ENCODE peak calls at places on chromosomes 12 and 14, in four cellular contexts. One of them, this sample, is unnamed.

GRCh38 chr12:43676183-43676813 is 82.3 kb downstream of the PUS7L start:
- DNase-seq in HepG2: peak
- DNase-seq in K562: peak
- DNase-seq in H1: no peak
- DNase-seq in this sample: peak

GRCh38 chr14:92982941-92983340 is 60.0 kb downstream of the CHGA start:
- DNase-seq in K562: no peak
- DNase-seq in HepG2: peak
- DNase-seq in H1: no peak
- DNase-seq in this sample: no peak

GRCh38 chr12:70185301-70185700 is 57.9 kb upstream of the CNOT2 start:
- DNase-seq in K562: no peak
- DNase-seq in H1: no peak
- DNase-seq in HepG2: no peak
- DNase-seq in this sample: no peak

GRCh38 chr12:64675795-64676194 is 65.5 kb downstream of the RASSF3 start:
- DNase-seq in HepG2: no peak
- DNase-seq in H1: no peak
- DNase-seq in K562: no peak
- DNase-seq in this sample: peak

GRCh38 chr12:92208613-92209121 is 63.0 kb upstream of the BTG1 start:
- DNase-seq in H1: no peak
- DNase-seq in HepG2: no peak
- DNase-seq in K562: no peak
- DNase-seq in this sample: peak

GRCh38 chr12:40622246-40622838 is 69.9 kb upstream of the CNTN1 start:
- DNase-seq in K562: peak
- DNase-seq in H1: peak
- DNase-seq in HepG2: peak
- DNase-seq in this sample: peak

GRCh38 chr14:79056879-79057278 is 886.7 kb downstream of the NRXN3 start:
- DNase-seq in HepG2: no peak
- DNase-seq in H1: no peak
- DNase-seq in K562: no peak
- DNase-seq in this sample: no peak

GRCh38 chr12:127146991-127147718 is 1119.8 kb upstream of the TMEM132C start:
- DNase-seq in K562: no peak
- DNase-seq in H1: no peak
- DNase-seq in HepG2: no peak
- DNase-seq in this sample: no peak

GRCh38 chr14:21023174-21023573 is 1.7 kb downstream of the NDRG2 start:
- DNase-seq in HepG2: no peak
- DNase-seq in H1: no peak
- DNase-seq in K562: no peak
- DNase-seq in this sample: no peak

GRCh38 chr14:99793213-99794155 is at the start of gene EML1:
- DNase-seq in K562: peak
- DNase-seq in H1: peak
- DNase-seq in HepG2: peak
- DNase-seq in this sample: peak

GRCh38 chr14:22320353-22320733 is 268.7 kb downstream of the DAD1 start:
- DNase-seq in HepG2: no peak
- DNase-seq in K562: no peak
- DNase-seq in H1: no peak
- DNase-seq in this sample: no peak

GRCh38 chr12:31007153-31007495 is 66.5 kb upstream of the DDX11 start:
- DNase-seq in H1: no peak
- DNase-seq in HepG2: no peak
- DNase-seq in K562: no peak
- DNase-seq in this sample: no peak
- H3K4me2 ChIP-seq in H1: no peak
- H3K4me2 ChIP-seq in HepG2: no peak
- H3K4me2 ChIP-seq in K562: no peak
- H3K4me2 ChIP-seq in this sample: no peak

GRCh38 chr14:38790916-38791315 is 312.1 kb downstream of the SEC23A start:
- DNase-seq in K562: no peak
- DNase-seq in HepG2: no peak
- DNase-seq in H1: no peak
- DNase-seq in this sample: no peak
- TF ChIP-seq MAX in K562: no peak
- TF ChIP-seq MAX in HepG2: no peak
- TF ChIP-seq MAX in H1: no peak
- TF ChIP-seq MAX in this sample: no peak

GRCh38 chr12:20101046-20101445 is 267.3 kb upstream of the PDE3A start:
- DNase-seq in K562: no peak
- DNase-seq in HepG2: no peak
- DNase-seq in H1: no peak
- DNase-seq in this sample: no peak
- TF ChIP-seq PHF8 in K562: no peak
- TF ChIP-seq PHF8 in HepG2: no peak
- TF ChIP-seq PHF8 in H1: no peak
- TF ChIP-seq PHF8 in this sample: no peak

GRCh38 chr12:29306682-29307081 is 74.3 kb downstream of the ERGIC2 start:
- DNase-seq in HepG2: no peak
- DNase-seq in K562: no peak
- DNase-seq in H1: no peak
- DNase-seq in this sample: no peak

GRCh38 chr12:29299613-29300012 is 81.4 kb downstream of the ERGIC2 start:
- DNase-seq in HepG2: no peak
- DNase-seq in H1: no peak
- DNase-seq in K562: no peak
- DNase-seq in this sample: no peak

GRCh38 chr12:29306267-29306666 is 74.7 kb downstream of the ERGIC2 start:
- DNase-seq in K562: no peak
- DNase-seq in HepG2: no peak
- DNase-seq in H1: no peak
- DNase-seq in this sample: no peak

GRCh38 chr12:29304388-29304787 is 76.6 kb downstream of the ERGIC2 start:
- DNase-seq in K562: no peak
- DNase-seq in HepG2: no peak
- DNase-seq in H1: no peak
- DNase-seq in this sample: no peak

GRCh38 chr12:29301114-29301513 is 79.9 kb downstream of the ERGIC2 start:
- DNase-seq in H1: no peak
- DNase-seq in K562: no peak
- DNase-seq in HepG2: no peak
- DNase-seq in this sample: no peak
- H3K4me2 ChIP-seq in H1: no peak
- H3K4me2 ChIP-seq in K562: no peak
- H3K4me2 ChIP-seq in HepG2: no peak
- H3K4me2 ChIP-seq in this sample: no peak

DNA sequence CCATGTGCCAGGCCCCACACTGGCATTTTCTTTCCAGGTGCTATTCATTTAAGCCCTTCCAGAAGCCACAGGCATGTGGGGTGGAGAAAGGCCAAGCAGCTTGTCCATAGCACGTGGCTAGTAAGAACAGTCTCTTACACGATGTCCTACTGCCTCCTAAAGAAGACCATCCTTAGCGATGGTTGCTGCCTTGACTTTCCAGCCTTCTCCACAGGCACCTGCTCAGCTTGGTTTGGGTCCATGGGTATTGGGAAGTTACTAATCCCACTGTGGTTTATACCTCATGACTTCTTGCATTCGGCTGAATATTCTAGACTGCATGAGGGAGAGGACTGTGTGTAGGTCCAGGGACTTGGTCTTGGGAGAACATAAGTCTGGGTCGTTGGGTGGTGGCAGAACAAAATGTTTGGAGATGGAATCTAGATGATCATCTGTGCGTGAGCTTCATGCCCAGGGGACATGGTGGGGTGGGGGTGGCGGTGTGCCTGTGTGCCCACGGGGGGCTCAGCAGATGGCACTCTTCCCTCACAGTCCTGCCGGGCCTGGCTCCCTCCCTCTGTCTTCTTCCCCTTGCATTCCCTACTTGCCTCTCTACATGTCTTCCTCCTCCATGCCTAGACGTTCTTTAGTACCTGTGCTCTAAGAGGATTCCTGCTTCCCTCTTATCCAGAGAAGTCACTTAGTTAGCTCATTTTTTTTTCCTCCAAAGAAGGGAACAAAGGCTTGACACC is 49.1 kb downstream of the NINJ2 start:
- DNase-seq in H1: no peak
- DNase-seq in HepG2: peak
- DNase-seq in K562: no peak
- DNase-seq in this sample: no peak
- TF ChIP-seq MAX in H1: no peak
- TF ChIP-seq MAX in HepG2: no peak
- TF ChIP-seq MAX in K562: no peak
- TF ChIP-seq MAX in this sample: no peak

DNA sequence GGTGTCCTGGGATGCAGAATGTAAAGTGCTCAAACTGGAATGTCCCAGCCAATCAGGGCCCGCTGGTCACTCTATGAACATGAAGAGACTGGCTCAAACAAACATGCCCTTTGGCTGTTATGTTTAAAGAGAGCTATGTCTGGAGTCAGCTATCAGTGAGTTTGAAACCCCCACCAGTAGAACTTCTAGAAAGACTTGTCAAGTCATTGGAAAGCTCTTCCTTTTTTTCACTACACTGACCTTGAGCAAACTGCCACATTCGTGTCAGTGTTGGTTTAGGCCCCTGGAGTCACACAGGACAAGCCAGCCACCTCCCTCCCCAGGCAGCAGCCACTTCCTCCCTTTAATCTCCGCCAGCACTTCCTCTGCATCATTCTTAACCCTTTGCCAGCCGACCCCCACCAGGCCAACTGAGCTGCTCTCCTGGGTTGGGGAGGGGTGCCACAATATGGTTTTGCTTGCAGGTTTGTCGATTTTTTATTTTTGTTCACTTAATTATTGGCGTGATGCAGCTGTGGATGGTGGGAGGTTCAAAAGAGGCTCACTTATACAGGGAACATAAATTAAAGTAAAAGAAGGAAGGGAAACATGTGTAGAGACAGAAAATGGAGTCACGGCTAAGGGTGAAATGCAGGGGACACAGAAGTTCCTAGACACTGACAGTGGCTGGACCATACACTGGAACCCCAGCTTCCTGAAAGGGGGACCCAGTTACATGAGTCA is 25.3 kb downstream of the CMKLR1 start:
- DNase-seq in HepG2: peak
- DNase-seq in K562: peak
- DNase-seq in H1: no peak
- DNase-seq in this sample: no peak
- TF ChIP-seq PHF8 in HepG2: peak
- TF ChIP-seq PHF8 in K562: no peak
- TF ChIP-seq PHF8 in H1: no peak
- TF ChIP-seq PHF8 in this sample: no peak

DNA sequence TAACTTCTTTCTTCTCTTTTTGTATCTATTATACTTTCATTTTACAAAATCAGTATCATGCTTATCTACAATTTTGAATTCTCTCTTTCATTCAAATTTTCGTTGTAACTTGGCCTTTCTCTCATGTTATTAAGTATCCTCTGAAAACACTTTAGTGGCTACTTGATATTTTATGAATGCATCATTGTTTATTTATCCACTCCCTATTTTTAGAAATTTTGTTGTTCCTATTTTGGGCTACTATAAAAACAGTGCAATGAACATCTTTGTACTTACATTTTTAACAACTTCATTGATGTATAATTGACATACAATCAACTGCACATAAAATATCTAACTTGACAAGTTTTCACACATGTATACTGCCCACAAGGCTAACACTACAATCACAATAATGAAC is 44.0 kb upstream of the AMIGO2 start:
- DNase-seq in K562: no peak
- DNase-seq in HepG2: no peak
- DNase-seq in H1: no peak
- DNase-seq in this sample: no peak
- H3K4me2 ChIP-seq in K562: no peak
- H3K4me2 ChIP-seq in HepG2: no peak
- H3K4me2 ChIP-seq in H1: no peak
- H3K4me2 ChIP-seq in this sample: peak

GRCh38 chr12:5433081-5433839 is 1.4 kb downstream of the NTF3 start:
- DNase-seq in HepG2: no peak
- DNase-seq in H1: no peak
- DNase-seq in K562: no peak
- DNase-seq in this sample: no peak

GRCh38 chr12:5435161-5435560 is 3.3 kb downstream of the NTF3 start:
- DNase-seq in K562: no peak
- DNase-seq in H1: no peak
- DNase-seq in HepG2: no peak
- DNase-seq in this sample: no peak

GRCh38 chr12:5432011-5432400 is at the start of gene NTF3:
- DNase-seq in K562: no peak
- DNase-seq in H1: no peak
- DNase-seq in HepG2: no peak
- DNase-seq in this sample: no peak

GRCh38 chr12:5434647-5434968 is 2.7 kb downstream of the NTF3 start:
- DNase-seq in K562: no peak
- DNase-seq in H1: no peak
- DNase-seq in HepG2: no peak
- DNase-seq in this sample: no peak

DNA sequence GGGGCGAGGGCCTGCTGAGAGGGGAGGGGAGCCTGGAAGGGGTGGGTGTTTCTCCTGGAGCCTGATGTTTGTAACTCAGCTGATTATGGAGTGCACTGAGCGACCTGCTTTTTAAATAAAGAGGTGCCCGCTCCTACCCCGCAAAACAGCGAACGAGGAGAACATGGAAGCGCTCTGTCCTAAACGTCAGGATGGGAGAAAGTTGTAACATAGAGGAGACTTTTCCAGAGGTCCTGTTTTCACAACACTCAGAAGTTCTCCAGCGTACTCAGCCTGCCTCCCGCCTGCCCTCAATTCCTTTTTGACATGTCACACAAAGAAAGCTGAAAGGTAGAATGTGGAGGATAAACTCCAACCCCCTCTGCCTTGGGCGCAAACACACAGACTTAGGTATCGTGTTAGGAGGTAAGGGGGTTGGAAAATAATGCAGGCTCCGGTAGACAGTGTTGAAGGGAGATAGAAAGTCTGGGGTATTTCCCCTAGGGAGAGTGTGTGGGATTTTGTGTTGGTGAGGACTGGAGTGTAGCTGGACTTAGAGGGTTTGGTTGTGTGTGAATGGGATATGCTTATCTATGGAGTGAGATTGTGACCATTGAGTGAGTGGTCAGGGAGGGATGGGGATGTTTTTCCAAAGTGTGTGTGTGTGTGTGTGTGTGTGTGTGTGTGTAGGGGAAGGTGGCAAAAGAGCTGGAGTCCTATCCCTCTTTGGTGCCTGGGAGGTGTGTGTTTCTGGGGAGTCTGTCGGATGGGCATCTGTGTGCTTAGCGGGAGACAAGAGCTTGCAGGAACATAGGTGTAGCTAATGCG is 2.1 kb downstream of the NTF3 start:
- DNase-seq in HepG2: no peak
- DNase-seq in H1: no peak
- DNase-seq in K562: no peak
- DNase-seq in this sample: no peak
- TF ChIP-seq MAX in HepG2: no peak
- TF ChIP-seq MAX in H1: no peak
- TF ChIP-seq MAX in K562: no peak
- TF ChIP-seq MAX in this sample: no peak